ENCODE peak calls at places on chromosome 14, in four cellular contexts. H, M, Y and T are unnamed samples.

GRCh38 chr14:100417466-100417865 is 94.3 kb downstream of the SLC25A47 start:
- DNase-seq in H (peak), M (peak), Y (peak), T (no peak)

GRCh38 chr14:59301354-59301753 is 112.9 kb downstream of the DAAM1 start:
- DNase-seq in H (no peak), M (no peak), Y (no peak), T (no peak)

GRCh38 chr14:91375748-91376452 is 41.7 kb downstream of the CCDC88C start:
- DNase-seq in H (no peak), M (no peak), Y (no peak), T (no peak)

GRCh38 chr14:100836961-100837811 is 11.3 kb downstream of the MEG3 start:
- DNase-seq in H (no peak), M (no peak), Y (no peak), T (no peak)

GRCh38 chr14:89957791-89958190 is 2.1 kb downstream of the TDP1 start:
- DNase-seq in H (no peak), M (no peak), Y (no peak), T (no peak)

GRCh38 chr14:105532111-105532623 is 5.8 kb downstream of the TMEM121 start:
- DNase-seq in H (no peak), M (no peak), Y (no peak), T (no peak)

GRCh38 chr14:88554458-88555286 is at the start of gene PTPN21:
- DNase-seq in H (peak), M (peak), Y (peak), T (peak)

GRCh38 chr14:67949771-67950170 is 130.2 kb downstream of the RAD51B start:
- DNase-seq in H (no peak), M (no peak), Y (no peak), T (no peak)

GRCh38 chr14:24366664-24367505 is 1.1 kb upstream of the NFATC4 start:
- DNase-seq in H (peak), M (peak), Y (peak), T (peak)

GRCh38 chr14:44962573-44963528 is 861 bp downstream of the TOGARAM1 start:
- DNase-seq in H (peak), M (peak), Y (peak), T (peak)

GRCh38 chr14:67940894-67941455 is 121.4 kb downstream of the RAD51B start:
- DNase-seq in H (no peak), M (no peak), Y (no peak), T (no peak)

GRCh38 chr14:58430156-58430555 is 2.6 kb downstream of the KIAA0586 start:
- DNase-seq in H (no peak), M (no peak), Y (no peak), T (no peak)

GRCh38 chr14:32343926-32344430 is 14.9 kb downstream of the AKAP6 start:
- DNase-seq in H (no peak), M (no peak), Y (no peak), T (no peak)

GRCh38 chr14:58171090-58171489 is 19.1 kb upstream of the ARMH4 start:
- DNase-seq in H (peak), M (no peak), Y (peak), T (peak)

GRCh38 chr14:97916669-97917068 is 1119.5 kb downstream of the VRK1 start:
- DNase-seq in H (no peak), M (no peak), Y (no peak), T (no peak)

GRCh38 chr14:39318574-39318973 is 84.9 kb downstream of the MIA2 start:
- DNase-seq in H (no peak), M (no peak), Y (no peak), T (no peak)

GRCh38 chr14:100524233-100524932 is 62.8 kb downstream of the BEGAIN start:
- DNase-seq in H (peak), M (no peak), Y (peak), T (no peak)

GRCh38 chr14:87995500-87996275 is 2.7 kb upstream of the GALC start:
- DNase-seq in H (no peak), M (no peak), Y (no peak), T (no peak)

GRCh38 chr14:97771340-97772045 is 974.3 kb downstream of the VRK1 start:
- DNase-seq in H (no peak), M (no peak), Y (no peak), T (no peak)

GRCh38 chr14:69079188-69079742 is 73.7 kb downstream of the DCAF5 start:
- DNase-seq in H (no peak), M (no peak), Y (no peak), T (no peak)

GRCh38 chr14:103753809-103754208 is 38.2 kb downstream of the ZFYVE21 start:
- DNase-seq in H (no peak), M (no peak), Y (no peak), T (no peak)

GRCh38 chr14:32710351-32711102 is 228.2 kb upstream of the NPAS3 start:
- DNase-seq in H (no peak), M (no peak), Y (no peak), T (no peak)

GRCh38 chr14:93989939-93990338 is 7.2 kb upstream of the CCDC197 start:
- DNase-seq in H (no peak), M (no peak), Y (no peak), T (no peak)